ENCODE peak calls at places on chromosomes 12 and 14, in nine cellular contexts. H is stimulated activated CD4-positive, alpha-beta T cell treated with anti-CD3 and anti-CD28 coated beads, Interleukin-12 subunit alpha, Interleukin-12 subunit beta, amount 100 ng/mL, for 4 hours; G is midbrain; L is NCI-H2107; E is WERI-Rb-1; S is GM23338; F is uterus; U is NCI-H510A; D is stomach. R is an unnamed sample.

GRCh38 chr14:49641697-49642129 is 6.7 kb upstream of the DNAAF2 start:
- DNase-seq in E (peak), L (no peak), F (no peak), U (no peak), D (peak), H (no peak), G (no peak), S (peak), R (no peak)

GRCh38 chr14:59664741-59665140 is 88.1 kb upstream of the CCDC175 start:
- DNase-seq in S (no peak), U (no peak), F (no peak), G (no peak), E (no peak), D (no peak), L (no peak), H (no peak), R (no peak)

GRCh38 chr14:102351023-102351422 is 11.7 kb downstream of the CINP start:
- DNase-seq in H (no peak), G (no peak), U (no peak), E (no peak), L (no peak), D (no peak), F (no peak), S (no peak), R (no peak)

GRCh38 chr12:25056486-25057130 is 107.7 kb upstream of the BCAT1 start:
- DNase-seq in E (no peak), H (no peak), S (no peak), L (no peak), F (no peak), D (no peak), G (no peak), U (no peak), R (no peak)

GRCh38 chr12:8449293-8449944 is 6.3 kb upstream of the CLEC6A start:
- DNase-seq in U (no peak), L (no peak), H (no peak), G (no peak), S (peak), E (no peak), D (no peak), F (no peak), R (no peak)

GRCh38 chr14:58296731-58297130 is 1.6 kb upstream of the ARID4A start:
- DNase-seq in L (no peak), S (no peak), G (no peak), H (no peak), D (no peak), U (no peak), E (no peak), F (no peak), R (no peak)

GRCh38 chr14:83395321-83395720 is 1861.7 kb upstream of the SEL1L start:
- DNase-seq in S (no peak), G (no peak), F (no peak), H (no peak), E (no peak), L (no peak), U (no peak), D (no peak), R (no peak)

GRCh38 chr12:64745259-64745807 is 13.9 kb downstream of the GNS start:
- DNase-seq in U (no peak), G (no peak), F (no peak), D (no peak), H (no peak), E (no peak), S (no peak), L (no peak), R (no peak)

GRCh38 chr12:14249368-14249767 is 116.1 kb upstream of the ATF7IP start:
- DNase-seq in F (no peak), S (peak), U (no peak), D (no peak), H (no peak), G (peak), L (no peak), E (no peak), R (no peak)

GRCh38 chr12:4856556-4856955 is 53.1 kb upstream of the KCNA1 start:
- DNase-seq in G (no peak), E (no peak), F (no peak), U (no peak), S (no peak), H (no peak), L (no peak), D (no peak), R (no peak)

GRCh38 chr12:124661382-124661781 is 94.0 kb upstream of the NCOR2 start:
- DNase-seq in G (peak), U (no peak), F (no peak), H (no peak), D (no peak), L (no peak), S (no peak), E (peak), R (no peak)

GRCh38 chr12:113332688-113333087 is 2.2 kb downstream of the SLC8B1 start:
- DNase-seq in S (no peak), H (no peak), L (no peak), U (no peak), G (no peak), D (no peak), F (no peak), E (no peak), R (no peak)

GRCh38 chr12:91774471-91774921 is 371.1 kb downstream of the BTG1 start:
- DNase-seq in D (no peak), F (peak), U (no peak), G (no peak), E (no peak), S (no peak), H (no peak), L (no peak), R (no peak)

GRCh38 chr12:34605955-34606748 is 583.9 kb downstream of the ALG10 start:
- DNase-seq in U (no peak), E (no peak), L (no peak), G (no peak), S (no peak), D (no peak), H (no peak), F (peak), R (no peak)

GRCh38 chr12:102879144-102879763 is 37.8 kb downstream of the PAH start:
- DNase-seq in H (no peak), S (peak), U (peak), L (peak), E (peak), G (peak), F (peak), D (no peak), R (peak)

GRCh38 chr12:116502989-116503496 is 56.1 kb upstream of the MAP1LC3B2 start:
- DNase-seq in F (no peak), H (no peak), S (no peak), G (no peak), U (peak), L (no peak), E (no peak), D (peak), R (no peak)

GRCh38 chr12:77166711-77167110 is 101.3 kb upstream of the E2F7 start:
- DNase-seq in L (no peak), H (no peak), G (no peak), D (no peak), F (no peak), S (no peak), E (no peak), U (no peak), R (no peak)

GRCh38 chr12:83827860-83828259 is 1084.7 kb downstream of the SLC6A15 start:
- DNase-seq in G (no peak), D (no peak), F (no peak), S (peak), E (peak), L (no peak), H (no peak), U (no peak), R (no peak)

GRCh38 chr14:99123208-99123870 is 148.7 kb downstream of the BCL11B start:
- DNase-seq in H (no peak), L (no peak), E (no peak), G (no peak), U (no peak), S (no peak), D (peak), F (no peak), R (no peak)

GRCh38 chr12:130141105-130141504 is 21.2 kb upstream of the FZD10 start:
- DNase-seq in L (no peak), H (no peak), S (no peak), D (no peak), F (no peak), U (no peak), E (no peak), G (no peak), R (no peak)

GRCh38 chr12:66072135-66072534 is 58.4 kb downstream of the LLPH start:
- DNase-seq in F (no peak), H (no peak), S (no peak), E (no peak), U (no peak), D (no peak), L (no peak), G (no peak), R (no peak)

GRCh38 chr12:31029916-31030562 is 43.6 kb upstream of the DDX11 start:
- DNase-seq in E (no peak), H (no peak), U (no peak), G (peak), S (no peak), L (no peak), D (no peak), F (no peak), R (no peak)

GRCh38 chr12:100868487-100868886 is 73.9 kb downstream of the ANO4 start:
- DNase-seq in D (no peak), H (no peak), F (no peak), E (no peak), S (no peak), U (no peak), G (no peak), L (no peak), R (no peak)

GRCh38 chr12:66241061-66242043 is 52.3 kb downstream of the IRAK3 start:
- DNase-seq in D (no peak), L (no peak), F (no peak), E (no peak), S (no peak), G (no peak), U (no peak), H (no peak), R (no peak)

GRCh38 chr12:20985399-20985798 is 145.6 kb upstream of the SLCO1B1 start:
- DNase-seq in E (no peak), D (no peak), L (no peak), F (no peak), U (no peak), S (no peak), G (no peak), H (no peak), R (no peak)

GRCh38 chr12:6211421-6211869 is 11.2 kb downstream of the CD9 start:
- DNase-seq in H (no peak), E (no peak), G (no peak), F (no peak), S (no peak), D (no peak), L (no peak), U (no peak), R (no peak)

GRCh38 chr14:38125484-38125912 is 82.2 kb upstream of the SSTR1 start:
- DNase-seq in F (no peak), E (no peak), G (no peak), S (no peak), H (no peak), U (peak), L (no peak), D (no peak), R (no peak)

GRCh38 chr12:10562306-10562933 is 51.0 kb downstream of the MAGOHB start:
- DNase-seq in G (peak), L (no peak), D (no peak), S (peak), F (no peak), H (no peak), U (no peak), E (no peak), R (no peak)

GRCh38 chr12:38886931-38887330 is 18.5 kb downstream of the CPNE8 start:
- DNase-seq in L (no peak), S (no peak), F (no peak), G (no peak), U (no peak), H (no peak), E (no peak), D (no peak), R (no peak)

GRCh38 chr12:93762059-93762719 is 85.0 kb downstream of the CRADD start:
- DNase-seq in G (no peak), S (no peak), L (no peak), H (no peak), F (no peak), E (no peak), D (no peak), U (no peak), R (no peak)

GRCh38 chr14:100289916-100290606 is 16.2 kb downstream of the SLC25A29 start:
- DNase-seq in E (no peak), F (no peak), U (no peak), S (no peak), L (no peak), G (no peak), H (no peak), D (no peak), R (no peak)